ENCODE peak calls at places on chromosome 14, in four cellular contexts. M, W, G and J are unnamed samples.

GRCh38 chr14:76328457-76329137 is 47.3 kb upstream of the ESRRB start:
- DNase-seq in W (no peak), G (peak; percentile 12), M (no peak), J (no peak)

GRCh38 chr14:89630096-89630829 is 213.2 kb upstream of the FOXN3 start:
- DNase-seq in W (no peak), G (no peak), M (no peak), J (no peak)

GRCh38 chr14:20184181-20184580 is 6.5 kb upstream of the OR11G2 start:
- DNase-seq in G (no peak), W (no peak), M (no peak), J (no peak)

GRCh38 chr14:92676448-92677086 is 71.9 kb downstream of the LGMN start:
- DNase-seq in W (no peak), G (no peak), M (no peak), J (no peak)

GRCh38 chr14:88411039-88411438 is 25.6 kb downstream of the SPATA7 start:
- DNase-seq in W (no peak), G (peak; percentile 67), M (no peak), J (peak; percentile 43)

GRCh38 chr14:72291908-72292688 is 359.9 kb downstream of the RGS6 start:
- DNase-seq in G (peak; percentile 24), M (peak; percentile 31), W (peak; percentile 15), J (peak; percentile 20)

GRCh38 chr14:94451091-94451751 is 1.4 kb downstream of the SERPINA11 start:
- DNase-seq in G (peak; percentile 85), W (no peak), M (no peak), J (no peak)

GRCh38 chr14:39673141-39674133 is 241.2 kb upstream of the FBXO33 start:
- DNase-seq in G (no peak), M (no peak), W (no peak), J (no peak)

GRCh38 chr14:85535916-85536834 is 6.2 kb downstream of the FLRT2 start:
- DNase-seq in G (peak; percentile 12), W (peak; percentile 53), M (no peak), J (no peak)

GRCh38 chr14:103679351-103679750 is 35.9 kb downstream of the XRCC3 start:
- DNase-seq in W (peak; percentile 38), G (peak; percentile 6), M (peak; percentile 34), J (no peak)

GRCh38 chr14:106679776-106680175 is 1153.4 kb downstream of the TMEM121 start:
- DNase-seq in M (no peak), G (no peak), W (no peak), J (no peak)

GRCh38 chr14:22190411-22191191 is 398.4 kb downstream of the DAD1 start:
- DNase-seq in G (no peak), W (no peak), M (no peak), J (no peak)

GRCh38 chr14:74977164-74977900 is 21.9 kb upstream of the PGF start:
- DNase-seq in W (no peak), M (no peak), G (no peak), J (no peak)

GRCh38 chr14:69316449-69317391 is 56.8 kb downstream of the GALNT16 start:
- DNase-seq in G (no peak), W (peak; percentile 84), M (no peak), J (no peak)

GRCh38 chr14:92414685-92415084 is 91.7 kb downstream of the SLC24A4 start:
- DNase-seq in W (no peak), G (no peak), M (no peak), J (no peak)

GRCh38 chr14:48253020-48253419 is 577.6 kb upstream of the MDGA2 start:
- DNase-seq in W (no peak), M (no peak), G (no peak), J (no peak)

GRCh38 chr14:66972469-66972868 is 216.8 kb upstream of the GARIN2 start:
- DNase-seq in M (no peak), W (no peak), G (no peak), J (no peak)

GRCh38 chr14:51219473-51220448 is 20.3 kb upstream of the TMX1 start:
- DNase-seq in W (peak; percentile 10), G (peak; percentile 7), M (no peak), J (peak; percentile 7)

GRCh38 chr14:96270565-96271420 is 14.8 kb downstream of the BDKRB1 start:
- DNase-seq in G (no peak), M (no peak), W (no peak), J (no peak)

GRCh38 chr14:88477513-88478250 is 77.1 kb downstream of the PTPN21 start:
- DNase-seq in W (no peak), G (no peak), M (no peak), J (no peak)

GRCh38 chr14:24365600-24366374 is 2.2 kb upstream of the NFATC4 start:
- DNase-seq in M (peak; percentile 38), W (peak; percentile 33), G (peak; percentile 93), J (peak; percentile 33)

GRCh38 chr14:72616811-72617210 is 277.1 kb downstream of the DPF3 start:
- DNase-seq in G (no peak), M (no peak), W (no peak), J (no peak)

GRCh38 chr14:80239631-80240030 is 28.3 kb upstream of the DIO2 start:
- DNase-seq in G (no peak), W (no peak), M (no peak), J (no peak)

GRCh38 chr14:88297306-88297705 is 25.8 kb downstream of the KCNK10 start:
- DNase-seq in G (no peak), W (no peak), M (no peak), J (no peak)

GRCh38 chr14:36054353-36055051 is 122.0 kb downstream of the PTCSC3 start:
- DNase-seq in W (no peak), G (no peak), M (no peak), J (no peak)

GRCh38 chr14:55084648-55085441 is 33.4 kb downstream of the MAPK1IP1L start:
- DNase-seq in W (no peak), G (no peak), M (no peak), J (no peak)
- TF ChIP-seq POLR2AphosphoS2 in W (no peak), G (no peak), M (no peak), J (no peak)

GRCh38 chr14:100062602-100063001 is 2.6 kb upstream of the EVL start:
- DNase-seq in G (no peak), M (no peak), W (no peak), J (no peak)

GRCh38 chr14:100065942-100066574 is 836 bp downstream of the EVL start:
- DNase-seq in M (peak; percentile 94), G (no peak), W (no peak), J (peak; percentile 64)

GRCh38 chr14:100065161-100065871 is at the start of gene EVL:
- DNase-seq in M (peak; percentile 81), W (no peak), G (no peak), J (no peak)

GRCh38 chr14:100060766-100061165 is 4.5 kb upstream of the EVL start:
- DNase-seq in G (no peak), M (no peak), W (no peak), J (no peak)

GRCh38 chr14:100063314-100063941 is 1.8 kb upstream of the EVL start:
- DNase-seq in W (no peak), M (no peak), G (no peak), J (no peak)
- TF ChIP-seq POLR2AphosphoS2 in W (no peak), M (no peak), G (no peak), J (no peak)

DNA sequence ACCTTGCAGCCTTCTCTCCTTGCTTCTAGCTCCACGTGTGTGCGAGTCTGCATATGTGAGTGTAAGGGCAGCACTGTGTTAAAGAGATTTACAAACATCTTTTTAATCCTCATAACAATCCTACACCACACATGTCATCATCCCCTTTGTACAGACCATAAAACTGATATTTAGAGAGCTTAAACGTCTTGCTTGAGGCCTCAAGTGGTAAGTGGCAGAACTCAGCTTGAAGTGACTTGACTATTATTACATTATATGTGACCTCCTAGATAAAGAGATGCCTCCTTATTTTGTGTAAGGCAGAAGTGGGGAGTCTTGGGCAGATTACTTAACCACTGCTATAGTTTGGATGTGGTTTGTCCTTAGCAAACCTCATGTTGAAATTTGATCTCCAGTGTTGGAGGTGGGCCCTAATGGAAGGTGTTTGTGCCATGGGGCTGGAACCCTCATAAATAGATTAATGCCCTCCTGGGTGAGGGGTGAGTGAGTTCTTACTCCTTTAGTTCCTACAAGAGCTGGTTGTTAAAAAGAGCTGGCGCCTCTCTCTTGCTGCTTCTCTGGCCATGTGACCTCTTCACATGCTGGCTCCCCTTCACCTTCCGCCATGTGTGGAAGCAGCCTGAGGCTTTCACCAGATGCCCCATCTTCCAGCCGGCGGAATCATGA is 37.4 kb downstream of the RCOR1 start:
- DNase-seq in M (no peak), W (no peak), G (no peak), J (no peak)
- TF ChIP-seq POLR2AphosphoS2 in M (no peak), W (no peak), G (no peak), J (no peak)

DNA sequence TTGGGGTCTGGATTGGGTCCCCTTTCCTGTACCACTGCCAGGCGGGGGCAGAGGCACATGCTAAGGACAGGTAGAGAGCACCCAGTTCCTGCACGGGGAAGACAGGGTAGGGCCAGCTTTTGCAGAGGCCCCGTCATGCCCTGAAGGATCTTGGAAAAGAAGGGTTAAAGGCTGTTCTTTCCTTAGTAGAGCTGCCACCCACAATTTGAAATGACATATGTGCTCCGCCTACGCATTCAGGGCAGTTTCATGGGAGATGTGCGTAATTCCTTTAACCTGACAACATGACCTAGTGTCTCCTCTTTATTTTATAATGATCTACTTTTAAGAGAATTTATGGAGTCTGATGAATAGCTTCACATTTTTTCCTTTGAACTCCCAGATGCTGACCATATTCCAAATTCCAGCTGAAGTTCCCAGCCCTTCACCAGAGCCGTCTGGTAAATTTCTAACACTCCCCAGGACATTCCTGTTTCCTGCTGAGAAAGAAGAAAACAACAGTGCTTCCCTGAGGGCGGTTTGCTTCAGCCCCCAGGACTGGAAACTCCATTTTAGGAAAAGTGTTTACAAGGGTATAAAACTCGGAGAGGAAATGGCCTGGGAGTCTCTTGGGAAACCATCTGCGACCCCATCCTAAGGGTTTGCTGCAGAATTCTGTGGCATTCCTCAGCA is 58.9 kb upstream of the PLEKHG3 start:
- DNase-seq in G (peak; percentile 24), W (no peak), M (no peak), J (no peak)
- TF ChIP-seq POLR2AphosphoS2 in G (no peak), W (no peak), M (no peak), J (no peak)